ENCODE peak calls at places on chromosomes 2 and 18, in eight cellular contexts. One of them, this sample, is unnamed.
A peak's percentile ranks its signal among the peaks of the same experiment; 100 is the strongest.

GRCh38 chr2:232008907-232009638 is 47.6 kb downstream of the DIS3L2 start:
- DNase-seq in NCI-H2081 treated with DMSO at 0.1 percent for 48 hours: no peak
- DNase-seq in NCI-H2107: no peak
- DNase-seq in tibial nerve: no peak
- DNase-seq in GM12878: no peak
- DNase-seq in dermis blood vessel endothelial cell: no peak
- DNase-seq in C1 segment of cervical spinal cord: no peak
- DNase-seq in endothelial cell: no peak
- DNase-seq in this sample: no peak

GRCh38 chr18:77090546-77091200 is 41.9 kb downstream of the MBP start:
- DNase-seq in NCI-H2081 treated with DMSO at 0.1 percent for 48 hours: no peak
- DNase-seq in NCI-H2107: no peak
- DNase-seq in tibial nerve: no peak
- DNase-seq in GM12878: no peak
- DNase-seq in dermis blood vessel endothelial cell: no peak
- DNase-seq in C1 segment of cervical spinal cord: no peak
- DNase-seq in endothelial cell: no peak
- DNase-seq in this sample: no peak

GRCh38 chr2:150538582-150539236 is 51.2 kb upstream of the RND3 start:
- DNase-seq in NCI-H2081 treated with DMSO at 0.1 percent for 48 hours: no peak
- DNase-seq in NCI-H2107: no peak
- DNase-seq in tibial nerve: peak; percentile 32
- DNase-seq in GM12878: no peak
- DNase-seq in dermis blood vessel endothelial cell: no peak
- DNase-seq in C1 segment of cervical spinal cord: no peak
- DNase-seq in endothelial cell: no peak
- DNase-seq in this sample: no peak

GRCh38 chr2:170250584-170250983 is 72.6 kb downstream of the MYO3B start:
- DNase-seq in NCI-H2081 treated with DMSO at 0.1 percent for 48 hours: no peak
- DNase-seq in NCI-H2107: no peak
- DNase-seq in tibial nerve: no peak
- DNase-seq in GM12878: no peak
- DNase-seq in dermis blood vessel endothelial cell: no peak
- DNase-seq in C1 segment of cervical spinal cord: no peak
- DNase-seq in endothelial cell: no peak
- DNase-seq in this sample: no peak

GRCh38 chr18:47746615-47747014 is 183.8 kb downstream of the SMAD2 start:
- DNase-seq in NCI-H2081 treated with DMSO at 0.1 percent for 48 hours: no peak
- DNase-seq in NCI-H2107: no peak
- DNase-seq in tibial nerve: no peak
- DNase-seq in GM12878: no peak
- DNase-seq in dermis blood vessel endothelial cell: no peak
- DNase-seq in C1 segment of cervical spinal cord: no peak
- DNase-seq in endothelial cell: no peak
- DNase-seq in this sample: no peak

GRCh38 chr2:43676322-43677050 is at the start of gene C1GALT1C1L:
- DNase-seq in NCI-H2081 treated with DMSO at 0.1 percent for 48 hours: no peak
- DNase-seq in NCI-H2107: no peak
- DNase-seq in tibial nerve: peak; percentile 23
- DNase-seq in GM12878: no peak
- DNase-seq in dermis blood vessel endothelial cell: peak; percentile 45
- DNase-seq in C1 segment of cervical spinal cord: no peak
- DNase-seq in endothelial cell: no peak
- DNase-seq in this sample: no peak

GRCh38 chr18:38898167-38898566 is 1332.6 kb upstream of the CELF4 start:
- DNase-seq in NCI-H2081 treated with DMSO at 0.1 percent for 48 hours: no peak
- DNase-seq in NCI-H2107: no peak
- DNase-seq in tibial nerve: no peak
- DNase-seq in GM12878: no peak
- DNase-seq in dermis blood vessel endothelial cell: no peak
- DNase-seq in C1 segment of cervical spinal cord: no peak
- DNase-seq in endothelial cell: no peak
- DNase-seq in this sample: no peak

GRCh38 chr2:30252723-30253688 is 21.7 kb downstream of the LBH start:
- DNase-seq in NCI-H2081 treated with DMSO at 0.1 percent for 48 hours: no peak
- DNase-seq in NCI-H2107: no peak
- DNase-seq in tibial nerve: no peak
- DNase-seq in GM12878: no peak
- DNase-seq in dermis blood vessel endothelial cell: peak; percentile 86
- DNase-seq in C1 segment of cervical spinal cord: no peak
- DNase-seq in endothelial cell: no peak
- DNase-seq in this sample: no peak

GRCh38 chr2:16168506-16169264 is 228.3 kb downstream of the MYCN start:
- DNase-seq in NCI-H2081 treated with DMSO at 0.1 percent for 48 hours: no peak
- DNase-seq in NCI-H2107: no peak
- DNase-seq in tibial nerve: no peak
- DNase-seq in GM12878: no peak
- DNase-seq in dermis blood vessel endothelial cell: no peak
- DNase-seq in C1 segment of cervical spinal cord: no peak
- DNase-seq in endothelial cell: no peak
- DNase-seq in this sample: no peak

GRCh38 chr2:211408485-211408884 is 852.1 kb downstream of the CPS1 start:
- DNase-seq in NCI-H2081 treated with DMSO at 0.1 percent for 48 hours: no peak
- DNase-seq in NCI-H2107: no peak
- DNase-seq in tibial nerve: no peak
- DNase-seq in GM12878: no peak
- DNase-seq in dermis blood vessel endothelial cell: peak; percentile 62
- DNase-seq in C1 segment of cervical spinal cord: no peak
- DNase-seq in endothelial cell: no peak
- DNase-seq in this sample: no peak

GRCh38 chr2:179571141-179571713 is 290.2 kb downstream of the ZNF385B start:
- DNase-seq in NCI-H2081 treated with DMSO at 0.1 percent for 48 hours: no peak
- DNase-seq in NCI-H2107: no peak
- DNase-seq in tibial nerve: no peak
- DNase-seq in GM12878: no peak
- DNase-seq in dermis blood vessel endothelial cell: no peak
- DNase-seq in C1 segment of cervical spinal cord: no peak
- DNase-seq in endothelial cell: no peak
- DNase-seq in this sample: no peak

GRCh38 chr2:238167344-238167715 is 8.6 kb downstream of the ERFE start:
- DNase-seq in NCI-H2081 treated with DMSO at 0.1 percent for 48 hours: no peak
- DNase-seq in NCI-H2107: no peak
- DNase-seq in tibial nerve: no peak
- DNase-seq in GM12878: no peak
- DNase-seq in dermis blood vessel endothelial cell: no peak
- DNase-seq in C1 segment of cervical spinal cord: no peak
- DNase-seq in endothelial cell: no peak
- DNase-seq in this sample: no peak

GRCh38 chr2:150142561-150142960 is 344.9 kb downstream of the RND3 start:
- DNase-seq in NCI-H2081 treated with DMSO at 0.1 percent for 48 hours: no peak
- DNase-seq in NCI-H2107: no peak
- DNase-seq in tibial nerve: no peak
- DNase-seq in GM12878: no peak
- DNase-seq in dermis blood vessel endothelial cell: peak; percentile 63
- DNase-seq in C1 segment of cervical spinal cord: no peak
- DNase-seq in endothelial cell: no peak
- DNase-seq in this sample: no peak

GRCh38 chr2:148238561-148238960 is 217.7 kb downstream of the MBD5 start:
- DNase-seq in NCI-H2081 treated with DMSO at 0.1 percent for 48 hours: no peak
- DNase-seq in NCI-H2107: no peak
- DNase-seq in tibial nerve: no peak
- DNase-seq in GM12878: no peak
- DNase-seq in dermis blood vessel endothelial cell: no peak
- DNase-seq in C1 segment of cervical spinal cord: no peak
- DNase-seq in endothelial cell: no peak
- DNase-seq in this sample: no peak

GRCh38 chr2:70523996-70524965 is 29.3 kb downstream of the TGFA start:
- DNase-seq in NCI-H2081 treated with DMSO at 0.1 percent for 48 hours: no peak
- DNase-seq in NCI-H2107: no peak
- DNase-seq in tibial nerve: no peak
- DNase-seq in GM12878: no peak
- DNase-seq in dermis blood vessel endothelial cell: peak; percentile 9
- DNase-seq in C1 segment of cervical spinal cord: no peak
- DNase-seq in endothelial cell: no peak
- DNase-seq in this sample: no peak

GRCh38 chr2:109437325-109438090 is 176.3 kb downstream of the SEPTIN10 start:
- DNase-seq in NCI-H2081 treated with DMSO at 0.1 percent for 48 hours: no peak
- DNase-seq in NCI-H2107: no peak
- DNase-seq in tibial nerve: no peak
- DNase-seq in GM12878: no peak
- DNase-seq in dermis blood vessel endothelial cell: no peak
- DNase-seq in C1 segment of cervical spinal cord: no peak
- DNase-seq in endothelial cell: no peak
- DNase-seq in this sample: no peak

GRCh38 chr18:50274044-50274442 is 7.3 kb downstream of the MBD1 start:
- DNase-seq in NCI-H2081 treated with DMSO at 0.1 percent for 48 hours: no peak
- DNase-seq in NCI-H2107: no peak
- DNase-seq in tibial nerve: no peak
- DNase-seq in GM12878: no peak
- DNase-seq in dermis blood vessel endothelial cell: no peak
- DNase-seq in C1 segment of cervical spinal cord: no peak
- DNase-seq in endothelial cell: no peak
- DNase-seq in this sample: no peak

GRCh38 chr2:19746137-19746585 is 155.6 kb downstream of the TTC32 start:
- DNase-seq in NCI-H2081 treated with DMSO at 0.1 percent for 48 hours: no peak
- DNase-seq in NCI-H2107: no peak
- DNase-seq in tibial nerve: no peak
- DNase-seq in GM12878: no peak
- DNase-seq in dermis blood vessel endothelial cell: no peak
- DNase-seq in C1 segment of cervical spinal cord: no peak
- DNase-seq in endothelial cell: no peak
- DNase-seq in this sample: no peak

GRCh38 chr2:44101246-44101645 is 67.4 kb upstream of the PPM1B start:
- DNase-seq in NCI-H2081 treated with DMSO at 0.1 percent for 48 hours: no peak
- DNase-seq in NCI-H2107: no peak
- DNase-seq in tibial nerve: no peak
- DNase-seq in GM12878: no peak
- DNase-seq in dermis blood vessel endothelial cell: no peak
- DNase-seq in C1 segment of cervical spinal cord: no peak
- DNase-seq in endothelial cell: no peak
- DNase-seq in this sample: no peak

GRCh38 chr2:204625135-204625534 is 79.9 kb downstream of the PARD3B start:
- DNase-seq in NCI-H2081 treated with DMSO at 0.1 percent for 48 hours: no peak
- DNase-seq in NCI-H2107: no peak
- DNase-seq in tibial nerve: no peak
- DNase-seq in GM12878: no peak
- DNase-seq in dermis blood vessel endothelial cell: peak; percentile 42
- DNase-seq in C1 segment of cervical spinal cord: no peak
- DNase-seq in endothelial cell: no peak
- DNase-seq in this sample: no peak

GRCh38 chr2:212027681-212028628 is 510.6 kb downstream of the ERBB4 start:
- DNase-seq in NCI-H2081 treated with DMSO at 0.1 percent for 48 hours: no peak
- DNase-seq in NCI-H2107: no peak
- DNase-seq in tibial nerve: no peak
- DNase-seq in GM12878: no peak
- DNase-seq in dermis blood vessel endothelial cell: peak; percentile 56
- DNase-seq in C1 segment of cervical spinal cord: no peak
- DNase-seq in endothelial cell: no peak
- DNase-seq in this sample: peak; percentile 20

GRCh38 chr2:241659150-241659739 is 21.8 kb downstream of the ATG4B start:
- DNase-seq in NCI-H2081 treated with DMSO at 0.1 percent for 48 hours: no peak
- DNase-seq in NCI-H2107: peak; percentile 15
- DNase-seq in tibial nerve: peak; percentile 67
- DNase-seq in GM12878: no peak
- DNase-seq in dermis blood vessel endothelial cell: peak; percentile 87
- DNase-seq in C1 segment of cervical spinal cord: no peak
- DNase-seq in endothelial cell: peak; percentile 56
- DNase-seq in this sample: no peak